ENCODE peak calls at places on chromosomes 1 and 21, in ten cellular contexts. X, R, O, U, Q, E, C, T, M and Y are unnamed samples.

GRCh38 chr1:74053407-74053806 is 144.6 kb downstream of the LRRIQ3 start:
- DNase-seq in X (no peak), R (no peak), O (no peak), U (no peak), Q (no peak), E (no peak), C (no peak), T (no peak), M (no peak), Y (no peak)

GRCh38 chr1:245874942-245875580 is 632.0 kb downstream of the SMYD3 start:
- DNase-seq in X (peak; percentile 62), R (peak; percentile 77), O (no peak), U (no peak), Q (peak; percentile 100), E (peak; percentile 76), C (peak; percentile 96), T (peak; percentile 84), M (no peak), Y (peak; percentile 100)

GRCh38 chr1:222004034-222004433 is 262.1 kb upstream of the DUSP10 start:
- DNase-seq in X (no peak), R (no peak), O (no peak), U (no peak), Q (no peak), E (no peak), C (no peak), T (no peak), M (no peak), Y (no peak)

GRCh38 chr1:198032668-198033067 is 115.5 kb downstream of the LHX9 start:
- DNase-seq in X (no peak), R (no peak), O (no peak), U (no peak), Q (no peak), E (no peak), C (no peak), T (no peak), M (no peak), Y (no peak)

GRCh38 chr21:14306143-14306907 is 76.6 kb downstream of the HSPA13 start:
- DNase-seq in X (no peak), R (no peak), O (no peak), U (no peak), Q (peak; percentile 43), E (no peak), C (no peak), T (no peak), M (no peak), Y (peak; percentile 39)

GRCh38 chr1:51330331-51331201 is at the start of gene TTC39A:
- DNase-seq in X (no peak), R (no peak), O (no peak), U (no peak), Q (no peak), E (no peak), C (peak; percentile 20), T (no peak), M (no peak), Y (no peak)

GRCh38 chr1:32066489-32066873 is 6.3 kb upstream of the TMEM39B start:
- DNase-seq in X (no peak), R (peak; percentile 65), O (peak; percentile 82), U (no peak), Q (peak; percentile 92), E (no peak), C (peak; percentile 91), T (peak; percentile 80), M (no peak), Y (peak; percentile 66)

GRCh38 chr1:207887542-207887941 is 23.4 kb downstream of the CD34 start:
- DNase-seq in X (no peak), R (no peak), O (no peak), U (no peak), Q (no peak), E (no peak), C (no peak), T (no peak), M (no peak), Y (no peak)

GRCh38 chr1:31596737-31597097 is 20.4 kb downstream of the TINAGL1 start:
- DNase-seq in X (no peak), R (no peak), O (no peak), U (no peak), Q (no peak), E (no peak), C (no peak), T (no peak), M (no peak), Y (no peak)

GRCh38 chr1:13661539-13661938 is 38.4 kb upstream of the PRDM2 start:
- DNase-seq in X (no peak), R (peak; percentile 49), O (peak; percentile 70), U (no peak), Q (peak; percentile 59), E (no peak), C (no peak), T (peak; percentile 45), M (no peak), Y (no peak)

GRCh38 chr1:244158039-244158438 is 107.0 kb downstream of the ZBTB18 start:
- DNase-seq in X (no peak), R (no peak), O (no peak), U (no peak), Q (no peak), E (no peak), C (no peak), T (no peak), M (no peak), Y (no peak)

GRCh38 chr1:154463512-154463990 is 38.5 kb upstream of the TDRD10 start:
- DNase-seq in X (no peak), R (no peak), O (no peak), U (no peak), Q (no peak), E (no peak), C (peak; percentile 51), T (no peak), M (no peak), Y (peak; percentile 45)

GRCh38 chr21:42360317-42360716 is 6.0 kb downstream of the TFF1 start:
- DNase-seq in X (no peak), R (no peak), O (no peak), U (no peak), Q (no peak), E (no peak), C (no peak), T (no peak), M (no peak), Y (no peak)
- TF ChIP-seq CTCF in X (no peak), R (no peak), O (no peak), U (peak; percentile 16), Q (no peak), E (no peak), C (no peak), T (no peak), M (no peak), Y (no peak)

DNA sequence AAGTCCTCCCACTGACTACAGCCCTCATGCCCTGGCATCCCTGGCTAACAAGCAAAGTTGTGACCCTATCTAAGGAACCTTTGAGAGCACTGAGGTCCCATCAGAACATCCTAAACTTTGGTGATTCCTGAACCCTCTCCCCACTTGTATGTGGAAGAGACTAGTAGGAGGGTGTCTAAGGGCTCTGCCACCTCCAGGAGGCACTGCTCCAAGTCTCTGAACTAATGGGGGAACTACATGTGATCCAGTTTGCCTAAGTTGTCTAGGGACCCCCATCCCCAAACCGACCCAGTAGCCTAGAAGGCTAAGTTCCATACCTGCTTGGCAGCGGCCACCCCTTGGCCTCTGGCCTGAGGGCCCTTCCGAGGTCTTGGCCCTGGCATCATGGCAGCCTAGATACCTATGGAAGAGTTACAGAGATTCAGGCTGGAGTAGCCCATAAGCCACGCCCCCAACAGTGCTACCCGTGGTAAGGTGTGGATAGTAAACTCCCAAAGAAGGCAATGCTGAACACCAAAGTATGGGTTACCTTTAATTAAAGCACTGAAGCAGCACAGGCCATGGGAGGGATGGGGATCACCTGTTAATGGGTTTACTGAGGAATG is 1.7 kb downstream of the CC2D1B start:
- DNase-seq in X (no peak), R (peak; percentile 35), O (no peak), U (no peak), Q (no peak), E (no peak), C (no peak), T (no peak), M (no peak), Y (no peak)
- TF ChIP-seq CTCF in X (no peak), R (no peak), O (no peak), U (no peak), Q (no peak), E (peak; percentile 4), C (no peak), T (no peak), M (no peak), Y (peak; percentile 27)

GRCh38 chr1:30054126-30054525 is 669.3 kb downstream of the MATN1 start:
- DNase-seq in X (no peak), R (no peak), O (no peak), U (no peak), Q (no peak), E (no peak), C (no peak), T (no peak), M (no peak), Y (no peak)

GRCh38 chr1:30048905-30049304 is 674.5 kb downstream of the MATN1 start:
- DNase-seq in X (no peak), R (no peak), O (peak; percentile 17), U (no peak), Q (no peak), E (no peak), C (no peak), T (no peak), M (no peak), Y (no peak)

GRCh38 chr1:30051777-30052176 is 671.6 kb downstream of the MATN1 start:
- DNase-seq in X (no peak), R (no peak), O (peak; percentile 16), U (no peak), Q (no peak), E (no peak), C (no peak), T (no peak), M (no peak), Y (no peak)

GRCh38 chr1:30049748-30050147 is 673.6 kb downstream of the MATN1 start:
- DNase-seq in X (no peak), R (no peak), O (peak; percentile 10), U (no peak), Q (no peak), E (no peak), C (no peak), T (no peak), M (no peak), Y (no peak)

DNA sequence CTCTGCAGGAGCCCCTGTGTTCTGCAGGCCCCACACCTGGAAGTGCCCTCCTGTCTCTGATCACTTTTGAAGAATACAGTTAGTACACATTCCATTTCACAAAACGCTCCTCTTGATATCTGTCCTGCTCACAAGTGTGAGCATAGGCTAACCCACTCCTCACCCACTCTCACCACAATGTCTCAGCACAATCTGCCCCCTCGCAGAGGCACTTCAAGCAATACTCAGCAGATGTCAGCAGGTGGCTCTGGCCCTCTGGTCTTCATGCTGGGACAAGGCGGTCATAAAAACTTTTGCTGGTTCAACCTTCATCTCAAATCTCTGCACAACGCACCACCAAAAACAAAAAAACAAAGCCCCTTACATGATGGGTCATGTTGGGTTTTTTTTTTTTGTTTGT is 671.2 kb downstream of the MATN1 start:
- DNase-seq in X (no peak), R (no peak), O (no peak), U (no peak), Q (no peak), E (no peak), C (no peak), T (no peak), M (no peak), Y (no peak)
- TF ChIP-seq CTCF in X (no peak), R (no peak), O (no peak), U (no peak), Q (no peak), E (no peak), C (no peak), T (no peak), M (no peak), Y (no peak)

DNA sequence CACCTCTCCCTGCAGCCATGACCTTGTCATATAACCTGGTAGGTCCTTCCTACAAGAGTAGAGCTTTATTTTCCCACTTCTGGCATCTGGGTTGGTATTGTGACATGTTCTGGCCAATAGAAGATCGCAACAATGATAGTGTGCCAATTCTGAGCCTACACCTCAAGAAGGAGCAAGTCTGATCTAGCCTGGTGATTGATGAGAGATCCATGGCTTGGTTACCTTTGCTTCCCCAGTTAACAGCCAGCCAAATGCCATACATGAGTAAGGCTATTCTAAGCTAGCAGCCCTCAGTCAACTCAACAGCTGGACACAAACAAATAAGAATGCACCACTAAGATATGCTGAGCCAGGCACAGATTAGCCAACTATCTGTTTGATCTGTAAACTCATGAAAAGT is 226.7 kb downstream of the LMO4 start:
- DNase-seq in X (no peak), R (no peak), O (no peak), U (no peak), Q (no peak), E (no peak), C (no peak), T (no peak), M (no peak), Y (no peak)
- TF ChIP-seq CTCF in X (no peak), R (no peak), O (no peak), U (no peak), Q (no peak), E (no peak), C (no peak), T (no peak), M (no peak), Y (no peak)